ENCODE peak calls at places on chromosomes 3 and 15, in ten cellular contexts. C is AG09309, I is uterus, F is thoracic aorta, Q is choroid plexus epithelial cell, U is GM23248, P is MM.1S, A is tibial nerve, Z is fibroblast of lung, E is BJ. R is an unnamed sample.

GRCh38 chr15:33145447-33145846 is 49.1 kb downstream of the FMN1 start:
- DNase-seq in C (no peak), I (no peak), F (no peak), Q (no peak), U (no peak), P (no peak), A (no peak), Z (no peak), E (no peak), R (no peak)

GRCh38 chr3:17175187-17175839 is 290.6 kb downstream of the PLCL2 start:
- DNase-seq in C (peak), I (no peak), F (no peak), Q (peak), U (peak), P (no peak), A (no peak), Z (peak), E (peak), R (no peak)

GRCh38 chr3:136250226-136250861 is at the start of gene PCCB:
- DNase-seq in C (peak), I (peak), F (peak), Q (peak), U (peak), P (peak), A (peak), Z (peak), E (peak), R (peak)

GRCh38 chr3:46361408-46362283 is 7.7 kb downstream of the CCR2 start:
- DNase-seq in C (no peak), I (no peak), F (no peak), Q (no peak), U (peak), P (no peak), A (no peak), Z (no peak), E (no peak), R (no peak)

GRCh38 chr15:40891810-40892448 is 2.3 kb upstream of the VPS18 start:
- DNase-seq in C (no peak), I (no peak), F (no peak), Q (peak), U (peak), P (peak), A (no peak), Z (peak), E (no peak), R (no peak)

GRCh38 chr3:31204026-31204795 is 309.8 kb upstream of the GADL1 start:
- DNase-seq in C (no peak), I (no peak), F (no peak), Q (no peak), U (no peak), P (no peak), A (no peak), Z (no peak), E (no peak), R (no peak)

GRCh38 chr3:34346656-34347055 is 548.2 kb downstream of the PDCD6IP start:
- DNase-seq in C (no peak), I (no peak), F (no peak), Q (no peak), U (no peak), P (no peak), A (no peak), Z (no peak), E (no peak), R (no peak)

GRCh38 chr3:33256249-33256648 is 21.0 kb upstream of the FBXL2 start:
- DNase-seq in C (no peak), I (no peak), F (no peak), Q (no peak), U (no peak), P (no peak), A (no peak), Z (no peak), E (no peak), R (no peak)

GRCh38 chr3:152595975-152596832 is 238.7 kb upstream of the P2RY1 start:
- DNase-seq in C (peak), I (peak), F (peak), Q (peak), U (peak), P (peak), A (no peak), Z (peak), E (peak), R (no peak)

GRCh38 chr3:127121850-127122249 is 71.1 kb upstream of the PRR23E start:
- DNase-seq in C (no peak), I (no peak), F (no peak), Q (no peak), U (no peak), P (no peak), A (no peak), Z (no peak), E (no peak), R (no peak)

GRCh38 chr3:50537421-50538129 is 30.0 kb downstream of the C3orf18 start:
- DNase-seq in C (no peak), I (no peak), F (no peak), Q (no peak), U (no peak), P (no peak), A (no peak), Z (no peak), E (no peak), R (no peak)

GRCh38 chr3:55884066-55884465 is 397.0 kb upstream of the WNT5A start:
- DNase-seq in C (no peak), I (no peak), F (no peak), Q (no peak), U (no peak), P (no peak), A (no peak), Z (no peak), E (no peak), R (no peak)

GRCh38 chr15:46956456-46956855 is 760.8 kb upstream of the SEMA6D start:
- DNase-seq in C (no peak), I (no peak), F (no peak), Q (no peak), U (no peak), P (no peak), A (no peak), Z (no peak), E (no peak), R (no peak)

GRCh38 chr15:33309602-33310276 is 1.0 kb upstream of the RYR3 start:
- DNase-seq in C (no peak), I (peak), F (no peak), Q (peak), U (peak), P (peak), A (no peak), Z (no peak), E (no peak), R (no peak)

DNA sequence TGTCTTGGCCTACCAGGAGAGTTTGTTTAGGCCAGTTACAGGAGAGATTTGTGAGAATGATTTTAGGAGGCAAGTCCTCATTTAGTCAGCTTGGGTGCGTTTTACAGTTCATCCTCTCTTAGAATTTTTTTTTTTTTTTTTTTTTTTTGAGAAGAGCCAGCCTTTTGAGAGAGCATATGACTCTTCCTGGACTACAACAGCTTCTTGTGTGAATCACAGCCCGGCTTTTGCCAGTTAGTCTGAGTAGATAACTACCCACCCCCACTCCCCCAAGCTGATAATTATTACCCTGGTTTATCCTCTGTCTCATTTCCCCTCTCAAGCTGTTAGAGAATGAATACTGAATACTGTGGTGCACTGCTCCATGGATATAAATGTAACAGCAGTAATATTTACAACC is 7.8 kb downstream of the CHD2 start:
- DNase-seq in C (peak), I (peak), F (peak), Q (peak), U (peak), P (no peak), A (no peak), Z (peak), E (peak), R (no peak)
- H3K4me3 ChIP-seq in C (no peak), I (no peak), F (peak), Q (peak), U (peak), P (no peak), A (no peak), Z (peak), E (no peak), R (peak)

DNA sequence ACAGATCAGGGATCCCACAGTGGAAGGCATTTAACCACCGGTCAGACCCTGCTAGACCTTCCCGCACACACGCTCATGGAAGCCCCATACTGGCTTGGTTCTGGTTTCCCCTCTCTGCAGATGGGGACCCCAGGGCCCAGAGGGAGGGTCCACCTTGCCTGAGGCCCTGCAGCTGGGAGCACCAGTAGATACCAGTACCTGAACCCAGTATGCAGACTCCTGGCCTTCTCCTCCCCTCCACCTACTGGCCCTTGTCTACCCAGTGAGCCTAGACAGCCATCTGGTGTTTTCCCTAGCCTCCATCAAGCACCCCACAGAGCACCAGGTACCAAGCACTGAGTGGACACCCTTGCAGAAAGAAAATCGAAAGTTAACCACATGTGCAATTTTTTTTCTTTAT is 65.1 kb downstream of the MEGF11 start:
- DNase-seq in C (no peak), I (no peak), F (no peak), Q (no peak), U (no peak), P (no peak), A (no peak), Z (no peak), E (no peak), R (no peak)
- H3K4me3 ChIP-seq in C (no peak), I (no peak), F (no peak), Q (no peak), U (no peak), P (no peak), A (no peak), Z (no peak), E (no peak), R (no peak)

GRCh38 chr15:35485411-35485810 is 60.6 kb downstream of the DPH6 start:
- DNase-seq in C (no peak), I (no peak), F (no peak), Q (no peak), U (no peak), P (no peak), A (no peak), Z (no peak), E (no peak), R (no peak)

GRCh38 chr15:35487417-35487816 is 58.5 kb downstream of the DPH6 start:
- DNase-seq in C (no peak), I (no peak), F (no peak), Q (no peak), U (no peak), P (no peak), A (no peak), Z (no peak), E (no peak), R (no peak)

GRCh38 chr15:35484231-35484945 is 61.6 kb downstream of the DPH6 start:
- DNase-seq in C (no peak), I (no peak), F (no peak), Q (peak), U (no peak), P (no peak), A (no peak), Z (no peak), E (no peak), R (no peak)

GRCh38 chr15:35481992-35482391 is 64.0 kb downstream of the DPH6 start:
- DNase-seq in C (peak), I (no peak), F (no peak), Q (peak), U (peak), P (no peak), A (no peak), Z (peak), E (peak), R (no peak)

DNA sequence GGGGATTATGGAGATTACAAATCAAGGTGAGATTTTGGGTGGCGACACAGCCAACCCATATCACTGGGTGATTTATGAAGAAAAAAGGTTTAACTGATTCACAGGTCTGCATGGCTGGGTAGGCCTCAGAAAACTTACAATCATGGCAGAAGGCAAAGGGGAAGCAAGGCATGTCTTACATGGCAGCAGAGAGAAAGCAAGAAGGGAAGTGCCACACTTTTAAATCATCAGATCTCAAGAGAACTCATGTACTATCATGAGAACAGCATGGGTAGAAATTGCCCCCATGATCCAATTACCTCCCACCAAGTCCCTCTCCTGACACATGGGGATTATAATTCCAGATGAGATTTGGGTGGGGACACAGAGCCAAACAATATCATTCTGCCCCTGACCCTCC is 59.7 kb downstream of the DPH6 start:
- DNase-seq in C (no peak), I (no peak), F (no peak), Q (no peak), U (no peak), P (no peak), A (no peak), Z (no peak), E (no peak), R (no peak)
- H3K4me3 ChIP-seq in C (no peak), I (no peak), F (no peak), Q (no peak), U (no peak), P (no peak), A (no peak), Z (no peak), E (no peak), R (no peak)

DNA sequence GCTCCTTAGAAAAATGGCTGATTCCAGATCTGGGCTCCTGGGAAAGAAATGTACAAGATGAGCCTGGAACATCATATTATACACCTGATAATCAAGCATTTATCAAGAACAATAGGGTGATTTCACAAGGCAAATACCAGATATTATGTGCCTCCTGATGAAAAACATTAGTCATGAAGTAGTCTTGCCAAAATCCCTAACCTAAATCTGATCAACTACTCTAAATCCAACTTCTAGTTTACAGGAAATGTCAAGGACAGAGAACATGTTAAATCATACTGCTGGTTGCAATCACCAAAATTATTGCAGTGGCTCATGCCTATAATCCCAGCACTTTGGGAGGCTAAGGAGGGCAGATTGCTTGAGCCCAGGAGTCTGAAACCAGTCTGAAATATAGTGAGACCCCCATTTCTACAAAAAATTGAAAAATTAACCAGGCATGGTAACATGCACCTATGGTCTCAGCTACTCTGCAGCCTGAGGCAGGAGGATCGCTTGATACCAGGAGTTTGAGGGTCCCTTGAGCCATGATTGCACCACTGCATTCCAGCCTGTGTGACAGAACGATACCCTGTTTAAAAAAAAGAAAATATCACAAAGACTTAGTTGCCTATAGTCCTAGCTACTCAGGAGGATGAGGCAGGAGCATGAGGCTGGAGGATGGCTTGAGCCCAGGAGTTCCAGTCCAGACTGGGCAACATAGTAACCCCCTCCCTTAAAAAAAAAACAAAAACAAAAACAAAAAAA is 34.9 kb upstream of the ATP13A3 start:
- DNase-seq in C (no peak), I (no peak), F (no peak), Q (peak), U (peak), P (no peak), A (no peak), Z (peak), E (peak), R (no peak)
- H3K4me3 ChIP-seq in C (no peak), I (no peak), F (no peak), Q (no peak), U (no peak), P (no peak), A (no peak), Z (no peak), E (no peak), R (no peak)

DNA sequence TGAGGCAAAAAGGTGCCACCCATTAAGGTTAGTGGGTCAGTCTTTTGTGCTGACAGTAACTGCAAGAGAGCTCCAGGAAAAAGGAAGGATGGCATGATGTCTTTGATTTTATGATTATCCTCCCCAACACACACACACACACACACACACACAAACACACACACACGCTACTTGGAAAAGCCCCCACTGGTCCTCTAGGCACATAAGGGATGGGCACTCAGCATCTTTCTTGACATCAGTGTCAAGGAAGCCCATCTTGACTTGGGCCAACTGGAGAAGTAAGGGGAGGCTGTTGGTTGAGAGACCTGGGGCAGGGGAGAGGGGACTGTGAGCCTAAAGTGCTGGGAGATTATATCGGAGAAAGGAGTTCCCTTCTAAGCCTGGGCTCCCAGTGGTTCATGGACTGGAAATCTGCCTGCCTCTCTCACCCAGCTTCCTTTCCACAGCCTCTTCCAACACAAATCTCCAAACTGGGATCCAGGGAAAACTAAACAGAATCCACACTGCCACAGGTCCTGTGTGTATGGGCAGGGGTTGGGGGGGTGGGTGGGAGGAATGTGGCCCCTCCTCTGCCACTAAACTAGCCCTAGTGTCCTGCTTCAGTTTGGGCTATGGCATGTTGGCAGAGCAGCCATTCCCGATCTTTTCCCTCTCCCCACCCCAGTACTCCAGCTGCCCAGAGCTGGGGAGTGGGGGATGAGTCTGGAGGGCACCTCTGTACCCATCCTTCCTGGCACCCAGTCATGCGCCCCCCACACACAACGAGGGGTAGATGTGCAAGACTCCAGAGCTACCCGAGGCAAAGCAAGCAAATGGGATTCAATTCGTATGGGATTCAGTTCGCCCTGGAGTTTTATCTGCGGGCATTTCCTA is 1.6 kb downstream of the AMOTL2 start:
- DNase-seq in C (no peak), I (no peak), F (no peak), Q (no peak), U (peak), P (no peak), A (no peak), Z (no peak), E (no peak), R (no peak)
- H3K4me3 ChIP-seq in C (peak), I (peak), F (peak), Q (peak), U (peak), P (no peak), A (peak), Z (peak), E (peak), R (peak)

GRCh38 chr3:39181408-39182335 is 10.7 kb downstream of the XIRP1 start:
- DNase-seq in C (no peak), I (no peak), F (no peak), Q (no peak), U (no peak), P (no peak), A (no peak), Z (no peak), E (no peak), R (no peak)
- H3K4me3 ChIP-seq in C (no peak), I (no peak), F (peak), Q (no peak), U (peak), P (peak), A (no peak), Z (peak), E (no peak), R (peak)

GRCh38 chr3:158731938-158732855 is at the start of gene RARRES1:
- DNase-seq in C (no peak), I (peak), F (no peak), Q (peak), U (peak), P (no peak), A (peak), Z (peak), E (no peak), R (peak)

GRCh38 chr3:158727499-158728377 is 4.5 kb downstream of the RARRES1 start:
- DNase-seq in C (no peak), I (no peak), F (no peak), Q (peak), U (peak), P (peak), A (no peak), Z (peak), E (no peak), R (no peak)

GRCh38 chr3:158728851-158729250 is 3.4 kb downstream of the RARRES1 start:
- DNase-seq in C (no peak), I (no peak), F (no peak), Q (peak), U (no peak), P (no peak), A (no peak), Z (peak), E (no peak), R (no peak)

GRCh38 chr3:158732856-158733200 is 571 bp upstream of the RARRES1 start:
- DNase-seq in C (no peak), I (no peak), F (no peak), Q (no peak), U (no peak), P (no peak), A (no peak), Z (no peak), E (no peak), R (no peak)

DNA sequence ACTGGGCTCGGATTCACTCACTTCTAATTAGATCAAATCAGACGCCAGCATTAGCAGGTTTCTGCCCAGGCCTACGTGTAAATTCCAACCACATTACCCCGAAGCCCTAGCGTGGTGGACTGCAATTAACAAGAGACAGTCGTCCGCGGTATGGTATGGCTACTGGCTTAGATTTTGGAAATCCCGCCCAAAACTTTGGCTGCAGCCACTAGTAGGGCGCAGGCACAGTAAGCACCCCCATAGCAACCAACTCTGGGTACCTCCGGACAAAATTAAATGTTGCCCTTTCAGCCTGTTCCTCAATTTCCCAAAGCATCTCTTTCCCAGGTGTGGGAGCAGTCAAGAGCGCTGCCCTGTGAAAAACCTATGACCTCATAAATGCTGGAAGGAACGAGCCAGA is 732 bp downstream of the RARRES1 start:
- DNase-seq in C (no peak), I (no peak), F (no peak), Q (no peak), U (no peak), P (no peak), A (no peak), Z (peak), E (no peak), R (no peak)
- H3K4me3 ChIP-seq in C (peak), I (peak), F (peak), Q (peak), U (peak), P (no peak), A (peak), Z (peak), E (peak), R (peak)